ENCODE peak calls at places on chromosomes 1 and 21, in seven cellular contexts. C is cardiac fibroblast, Q is HEK293T, K is OCI-LY7, B is DMS79, V is hepatic stellate cell, R is endothelial cell. L is an unnamed sample.

GRCh38 chr1:47709302-47710074 is 271.6 kb downstream of the FOXD2 start:
- DNase-seq in V (peak), C (peak), R (peak), K (no peak), B (peak), Q (peak), L (peak)

GRCh38 chr1:197632651-197633050 is 142.6 kb downstream of the DENND1B start:
- DNase-seq in B (no peak), R (no peak), C (no peak), V (no peak), Q (no peak), K (peak), L (no peak)

GRCh38 chr1:182507685-182508084 is 57.7 kb downstream of the RGSL1 start:
- DNase-seq in R (no peak), C (peak), K (no peak), V (no peak), Q (no peak), B (no peak), L (no peak)

GRCh38 chr1:200282497-200283122 is 127.2 kb downstream of the ZNF281 start:
- DNase-seq in R (no peak), Q (no peak), V (no peak), B (no peak), C (no peak), K (no peak), L (no peak)

GRCh38 chr1:158248771-158249170 is 5.5 kb upstream of the CD1A start:
- DNase-seq in B (no peak), C (no peak), R (no peak), Q (no peak), V (no peak), K (no peak), L (no peak)

GRCh38 chr1:147760481-147761260 is at the start of gene GJA5:
- DNase-seq in C (no peak), K (no peak), B (no peak), V (no peak), R (no peak), Q (no peak), L (no peak)

GRCh38 chr21:35697321-35697808 is 363.0 kb downstream of the SETD4 start:
- DNase-seq in B (peak), C (peak), Q (no peak), K (no peak), R (no peak), V (peak), L (no peak)

GRCh38 chr1:83747853-83748482 is 251.0 kb downstream of the TTLL7 start:
- DNase-seq in K (no peak), B (no peak), V (no peak), C (no peak), Q (no peak), R (no peak), L (no peak)

GRCh38 chr1:3504151-3504822 is 49.8 kb downstream of the ARHGEF16 start:
- DNase-seq in K (no peak), B (no peak), V (peak), Q (no peak), C (peak), R (no peak), L (no peak)

GRCh38 chr1:154944422-154945159 is 8.1 kb upstream of the PMVK start:
- DNase-seq in Q (no peak), K (no peak), V (no peak), R (no peak), B (no peak), C (peak), L (no peak)

GRCh38 chr1:147851149-147851548 is 51.4 kb upstream of the GJA8 start:
- DNase-seq in R (no peak), K (no peak), V (no peak), B (no peak), Q (no peak), C (peak), L (no peak)

GRCh38 chr1:230681599-230681998 is 32.3 kb downstream of the AGT start:
- DNase-seq in V (no peak), B (peak), C (peak), R (no peak), K (no peak), Q (peak), L (no peak)

GRCh38 chr1:155080250-155081228 is 1.9 kb downstream of the EFNA3 start:
- DNase-seq in B (peak), K (peak), R (peak), V (no peak), C (no peak), Q (peak), L (no peak)

GRCh38 chr1:55143686-55144085 is 71.5 kb downstream of the USP24 start:
- DNase-seq in R (no peak), V (no peak), B (no peak), C (no peak), Q (peak), K (peak), L (no peak)

GRCh38 chr1:58732087-58732486 is 32.2 kb upstream of the MYSM1 start:
- DNase-seq in R (no peak), V (no peak), Q (no peak), C (peak), K (no peak), B (no peak), L (no peak)

GRCh38 chr21:34811368-34811767 is 142.6 kb downstream of the CLIC6 start:
- DNase-seq in K (no peak), C (no peak), Q (no peak), B (no peak), R (no peak), V (no peak), L (no peak)

GRCh38 chr1:96445296-96445695 is 276.3 kb upstream of the PTBP2 start:
- DNase-seq in C (peak), Q (no peak), K (no peak), R (no peak), V (no peak), B (no peak), L (no peak)

GRCh38 chr1:201396859-201397464 is 2.2 kb downstream of the LAD1 start:
- DNase-seq in B (no peak), K (no peak), C (no peak), R (no peak), V (no peak), Q (no peak), L (no peak)

GRCh38 chr21:42798106-42798505 is 81.2 kb downstream of the WDR4 start:
- DNase-seq in K (no peak), V (no peak), C (no peak), R (no peak), B (no peak), Q (no peak), L (no peak)

GRCh38 chr1:31797216-31797615 is 18.6 kb downstream of the SPOCD1 start:
- DNase-seq in B (no peak), K (no peak), V (no peak), C (no peak), R (no peak), Q (no peak), L (no peak)

GRCh38 chr1:92784051-92784638 is 763 bp downstream of the EVI5 start:
- DNase-seq in Q (peak), B (no peak), R (peak), C (peak), K (peak), V (peak), L (peak)

GRCh38 chr1:38800720-38801671 is 58.6 kb downstream of the RRAGC start:
- DNase-seq in R (no peak), K (no peak), B (no peak), C (no peak), Q (no peak), V (no peak), L (no peak)

GRCh38 chr1:248807067-248807737 is 18.5 kb downstream of the SH3BP5L start:
- DNase-seq in R (peak), B (no peak), Q (peak), K (peak), V (peak), C (peak), L (peak)

GRCh38 chr1:218546314-218546713 is 201.2 kb downstream of the TGFB2 start:
- DNase-seq in K (no peak), Q (no peak), B (no peak), R (no peak), C (peak), V (no peak), L (no peak)

GRCh38 chr1:168032048-168032447 is 95.2 kb upstream of the MPC2 start:
- DNase-seq in V (no peak), B (no peak), Q (no peak), R (no peak), C (no peak), K (no peak), L (no peak)

GRCh38 chr1:224503161-224504118 is 68.8 kb upstream of the WDR26 start:
- DNase-seq in R (peak), C (peak), Q (peak), K (peak), B (peak), V (peak), L (peak)

GRCh38 chr1:180631197-180631765 is 541 bp upstream of the XPR1 start:
- DNase-seq in C (no peak), Q (no peak), R (no peak), V (no peak), K (peak), B (no peak), L (no peak)

GRCh38 chr1:215007880-215008279 is 74.7 kb upstream of the KCNK2 start:
- DNase-seq in Q (no peak), R (no peak), K (no peak), C (peak), V (no peak), B (no peak), L (no peak)

GRCh38 chr1:225480825-225481434 is 53.1 kb upstream of the LBR start:
- DNase-seq in K (peak), Q (peak), V (no peak), R (peak), C (peak), B (no peak), L (peak)

GRCh38 chr1:154749078-154749760 is 120.9 kb downstream of the KCNN3 start:
- DNase-seq in Q (peak), V (no peak), R (no peak), K (peak), B (no peak), C (peak), L (no peak)

GRCh38 chr1:3553940-3554223 is 57.4 kb downstream of the MEGF6 start:
- DNase-seq in K (no peak), V (no peak), C (no peak), B (no peak), R (no peak), Q (no peak), L (no peak)

GRCh38 chr1:236507022-236507700 is 16.6 kb upstream of the LGALS8 start:
- DNase-seq in B (no peak), Q (no peak), V (peak), R (no peak), K (no peak), C (peak), L (no peak)

L was measured in naive B cell.